ENCODE peak calls at places on chromosomes 12 and 14, in nine cellular contexts. X is transverse colon, J is ovary, A is mammary epithelial cell, H is neural crest cell, N is stomach, V is IMR-90, L is B cell, W is heart right ventricle. R is an unnamed sample.

GRCh38 chr14:44149597-44149996 is 357.5 kb downstream of the FSCB start:
- DNase-seq in X (no peak), J (no peak), A (peak), H (peak), N (no peak), V (no peak), L (no peak), W (no peak), R (peak)

GRCh38 chr14:102589761-102590290 is 2.6 kb upstream of the RCOR1 start:
- DNase-seq in X (no peak), J (peak), A (no peak), H (no peak), N (no peak), V (no peak), L (no peak), W (no peak), R (no peak)

GRCh38 chr12:112370156-112370555 is 12.1 kb downstream of the HECTD4 start:
- DNase-seq in X (no peak), J (no peak), A (no peak), H (no peak), N (no peak), V (peak), L (no peak), W (no peak), R (no peak)

GRCh38 chr14:53391631-53392030 is 238.5 kb upstream of the DDHD1 start:
- DNase-seq in X (no peak), J (no peak), A (peak), H (no peak), N (no peak), V (peak), L (no peak), W (no peak), R (peak)

GRCh38 chr14:33834956-33835655 is 115.8 kb downstream of the EGLN3 start:
- DNase-seq in X (no peak), J (no peak), A (no peak), H (no peak), N (no peak), V (no peak), L (no peak), W (no peak), R (no peak)

GRCh38 chr12:1306096-1306495 is 288.3 kb downstream of the FBXL14 start:
- DNase-seq in X (no peak), J (no peak), A (no peak), H (no peak), N (no peak), V (no peak), L (no peak), W (no peak), R (no peak)

GRCh38 chr14:99125616-99126431 is 146.2 kb downstream of the BCL11B start:
- DNase-seq in X (no peak), J (no peak), A (peak), H (no peak), N (peak), V (no peak), L (no peak), W (no peak), R (peak)

GRCh38 chr12:75990189-75990912 is 41.2 kb downstream of the PHLDA1 start:
- DNase-seq in X (no peak), J (no peak), A (no peak), H (no peak), N (no peak), V (peak), L (no peak), W (no peak), R (no peak)

GRCh38 chr12:118841588-118841987 is 139.8 kb upstream of the SRRM4 start:
- DNase-seq in X (no peak), J (no peak), A (no peak), H (peak), N (no peak), V (no peak), L (no peak), W (no peak), R (no peak)

GRCh38 chr12:12759234-12759915 is 26.1 kb upstream of the APOLD1 start:
- DNase-seq in X (no peak), J (no peak), A (no peak), H (no peak), N (no peak), V (no peak), L (no peak), W (no peak), R (no peak)

GRCh38 chr12:123671876-123672275 is 963 bp downstream of the TCTN2 start:
- DNase-seq in X (no peak), J (no peak), A (no peak), H (no peak), N (no peak), V (peak), L (no peak), W (no peak), R (no peak)

GRCh38 chr14:96754845-96755184 is 42.4 kb upstream of the VRK1 start:
- DNase-seq in X (no peak), J (no peak), A (no peak), H (no peak), N (no peak), V (no peak), L (no peak), W (no peak), R (no peak)

GRCh38 chr12:80551897-80552296 is 107.9 kb downstream of the PTPRQ start:
- DNase-seq in X (no peak), J (no peak), A (peak), H (no peak), N (no peak), V (peak), L (no peak), W (no peak), R (peak)

GRCh38 chr12:63862187-63863107 is 17.9 kb downstream of the SRGAP1 start:
- DNase-seq in X (peak), J (no peak), A (peak), H (no peak), N (peak), V (no peak), L (no peak), W (no peak), R (peak)

GRCh38 chr14:61608245-61609142 is 86.8 kb upstream of the HIF1A start:
- DNase-seq in X (no peak), J (no peak), A (no peak), H (no peak), N (no peak), V (peak), L (no peak), W (no peak), R (no peak)

GRCh38 chr14:33992274-33993050 is 41.6 kb upstream of the EGLN3 start:
- DNase-seq in X (no peak), J (no peak), A (peak), H (no peak), N (no peak), V (no peak), L (no peak), W (no peak), R (no peak)

GRCh38 chr12:6367065-6367968 is 8.0 kb downstream of the SCNN1A start:
- DNase-seq in X (no peak), J (no peak), A (no peak), H (no peak), N (no peak), V (peak), L (peak), W (no peak), R (no peak)

GRCh38 chr12:59164991-59165718 is 244.9 kb upstream of the LRIG3 start:
- DNase-seq in X (no peak), J (no peak), A (peak), H (no peak), N (no peak), V (peak), L (no peak), W (no peak), R (peak)

GRCh38 chr12:30975581-30975980 is 49.0 kb downstream of the TSPAN11 start:
- DNase-seq in X (no peak), J (no peak), A (no peak), H (no peak), N (no peak), V (no peak), L (no peak), W (peak), R (peak)

GRCh38 chr12:125050868-125051267 is 14.4 kb upstream of the AACS start:
- DNase-seq in X (no peak), J (no peak), A (no peak), H (no peak), N (no peak), V (no peak), L (no peak), W (no peak), R (no peak)

GRCh38 chr14:33950320-33951182 is at the start of gene EGLN3:
- DNase-seq in X (peak), J (peak), A (peak), H (peak), N (peak), V (peak), L (peak), W (peak), R (peak)

GRCh38 chr12:1132309-1132708 is 141.3 kb downstream of the ERC1 start:
- DNase-seq in X (no peak), J (no peak), A (no peak), H (no peak), N (no peak), V (no peak), L (no peak), W (no peak), R (no peak)

GRCh38 chr12:116931665-116932064 is 20.9 kb downstream of the FBXW8 start:
- DNase-seq in X (no peak), J (no peak), A (no peak), H (no peak), N (no peak), V (no peak), L (no peak), W (no peak), R (no peak)

GRCh38 chr12:108633081-108633533 is 587 bp downstream of the SELPLG start:
- DNase-seq in X (no peak), J (no peak), A (no peak), H (no peak), N (no peak), V (no peak), L (no peak), W (no peak), R (no peak)

GRCh38 chr12:108635997-108636808 is 2.5 kb upstream of the SELPLG start:
- DNase-seq in X (no peak), J (no peak), A (no peak), H (no peak), N (no peak), V (no peak), L (no peak), W (no peak), R (no peak)

GRCh38 chr12:108634225-108634795 is 616 bp upstream of the SELPLG start:
- DNase-seq in X (peak), J (no peak), A (no peak), H (no peak), N (peak), V (no peak), L (no peak), W (no peak), R (no peak)

GRCh38 chr12:108635201-108635996 is 1.7 kb upstream of the SELPLG start:
- DNase-seq in X (peak), J (no peak), A (no peak), H (no peak), N (no peak), V (peak), L (peak), W (no peak), R (no peak)

DNA sequence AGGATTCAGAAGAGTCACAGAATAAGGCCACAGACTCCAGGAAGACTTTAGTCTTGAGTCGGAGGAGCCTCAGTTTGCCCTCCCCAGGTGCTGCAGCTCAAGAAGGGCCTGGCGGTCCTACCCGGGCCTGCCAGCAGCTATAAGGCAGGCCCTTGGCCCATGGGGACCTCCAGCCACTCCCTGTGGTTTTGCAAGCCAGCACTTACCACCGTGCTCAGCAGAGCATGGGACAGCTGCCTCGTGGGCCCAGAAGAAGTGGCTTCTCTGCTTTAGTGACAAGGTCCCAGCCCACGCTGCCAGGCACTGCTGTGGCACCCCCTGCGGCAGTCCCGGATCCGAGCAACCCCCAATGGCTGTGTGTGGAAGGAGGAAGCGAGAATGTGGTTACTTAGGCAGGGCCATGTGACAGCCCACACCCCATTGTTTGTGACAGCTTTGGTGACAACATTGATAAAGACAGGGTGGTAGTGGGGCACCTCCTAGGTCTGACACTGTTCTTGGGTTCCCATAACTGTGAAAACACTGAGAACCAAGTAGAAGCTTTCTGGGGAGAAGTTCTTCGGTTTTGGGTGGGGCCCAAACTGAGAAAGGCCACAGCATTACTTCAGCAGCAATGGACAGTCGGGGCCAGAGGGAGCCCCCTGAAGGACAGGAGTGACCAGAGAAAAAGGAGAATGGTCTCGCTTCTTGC is at the start of gene SELPLG:
- DNase-seq in X (peak), J (no peak), A (no peak), H (no peak), N (peak), V (no peak), L (peak), W (peak), R (no peak)
- TF ChIP-seq CTCF in X (no peak), J (no peak), A (no peak), H (no peak), N (no peak), V (no peak), L (peak), W (no peak), R (no peak)

GRCh38 chr14:22918809-22919600 is at the start of gene RBM23:
- DNase-seq in X (peak), J (peak), A (peak), H (peak), N (peak), V (peak), L (peak), W (peak), R (peak)
- TF ChIP-seq CTCF in X (no peak), J (no peak), A (no peak), H (no peak), N (no peak), V (no peak), L (no peak), W (no peak), R (no peak)

DNA sequence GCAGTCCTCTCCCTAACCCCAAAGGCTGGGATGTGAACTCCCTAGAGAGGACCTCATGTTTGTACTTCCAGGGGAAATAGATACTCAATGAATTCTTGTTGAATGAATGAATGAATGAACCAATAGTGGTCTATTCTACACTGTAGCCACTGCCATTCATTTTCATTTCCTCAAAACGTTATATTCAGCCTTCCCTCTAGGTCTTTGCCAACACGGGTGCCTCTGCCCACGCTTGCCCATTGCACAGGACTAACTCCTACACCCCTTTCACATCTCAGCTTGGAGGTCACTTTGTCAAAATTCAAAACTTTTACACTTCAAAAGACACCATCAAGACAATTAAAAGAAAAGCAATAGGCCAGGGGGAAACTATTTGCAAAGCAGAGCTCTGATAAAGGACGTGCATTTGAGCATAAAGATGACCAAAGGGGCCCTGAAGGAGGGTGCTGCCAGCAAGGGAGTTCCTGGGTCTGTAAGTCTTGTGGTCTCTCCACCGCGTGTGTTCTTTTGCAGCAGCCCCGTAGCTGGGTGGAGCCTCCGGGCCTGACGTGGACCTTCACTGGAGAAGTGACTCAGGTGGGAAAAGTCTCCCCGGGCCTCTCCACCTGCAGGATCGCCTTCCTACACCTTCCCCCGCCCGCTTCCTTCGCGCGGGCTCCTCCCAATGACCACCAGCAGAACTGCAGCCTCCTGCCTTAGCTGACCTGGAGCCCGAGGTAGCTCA is 31.5 kb downstream of the TMEM63C start:
- DNase-seq in X (peak), J (no peak), A (peak), H (peak), N (peak), V (no peak), L (peak), W (no peak), R (peak)
- TF ChIP-seq CTCF in X (peak), J (no peak), A (peak), H (peak), N (no peak), V (peak), L (peak), W (peak), R (peak)

DNA sequence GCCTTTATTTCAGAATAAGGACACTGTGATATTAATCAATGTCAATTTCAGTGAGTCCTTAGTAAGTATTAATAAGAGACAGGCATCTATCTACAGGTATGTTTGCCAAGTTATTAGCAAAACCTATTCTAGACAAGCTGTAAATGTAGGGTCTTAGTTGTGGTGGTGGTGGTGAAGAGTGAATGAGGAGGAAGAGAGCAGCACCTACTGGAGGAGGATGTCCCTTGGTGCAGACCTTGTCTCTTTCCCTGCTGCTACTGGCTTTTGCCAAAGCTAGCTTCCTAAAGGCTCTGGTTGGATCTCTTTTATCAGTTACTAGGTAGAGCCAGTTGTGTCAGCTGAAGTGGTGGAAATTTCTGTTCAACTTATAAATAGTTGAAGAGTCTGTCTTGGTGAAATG is 304.8 kb upstream of the ATP2B1 start:
- DNase-seq in X (no peak), J (no peak), A (no peak), H (no peak), N (no peak), V (peak), L (peak), W (no peak), R (no peak)
- TF ChIP-seq CTCF in X (peak), J (no peak), A (peak), H (no peak), N (peak), V (peak), L (peak), W (no peak), R (no peak)

GRCh38 chr12:19506497-19506896 is 67.2 kb downstream of the AEBP2 start:
- DNase-seq in X (no peak), J (no peak), A (peak), H (no peak), N (no peak), V (no peak), L (no peak), W (no peak), R (no peak)

GRCh38 chr12:19507823-19508222 is 68.5 kb downstream of the AEBP2 start:
- DNase-seq in X (no peak), J (no peak), A (peak), H (no peak), N (no peak), V (peak), L (no peak), W (no peak), R (peak)
- TF ChIP-seq CTCF in X (no peak), J (peak), A (peak), H (no peak), N (no peak), V (peak), L (no peak), W (peak), R (peak)

GRCh38 chr12:26919216-26919555 is 18.6 kb downstream of the INTS13 start:
- DNase-seq in X (no peak), J (no peak), A (no peak), H (peak), N (no peak), V (no peak), L (no peak), W (no peak), R (no peak)

GRCh38 chr12:26921886-26922285 is 15.9 kb downstream of the INTS13 start:
- DNase-seq in X (no peak), J (no peak), A (no peak), H (no peak), N (no peak), V (no peak), L (no peak), W (no peak), R (no peak)

DNA sequence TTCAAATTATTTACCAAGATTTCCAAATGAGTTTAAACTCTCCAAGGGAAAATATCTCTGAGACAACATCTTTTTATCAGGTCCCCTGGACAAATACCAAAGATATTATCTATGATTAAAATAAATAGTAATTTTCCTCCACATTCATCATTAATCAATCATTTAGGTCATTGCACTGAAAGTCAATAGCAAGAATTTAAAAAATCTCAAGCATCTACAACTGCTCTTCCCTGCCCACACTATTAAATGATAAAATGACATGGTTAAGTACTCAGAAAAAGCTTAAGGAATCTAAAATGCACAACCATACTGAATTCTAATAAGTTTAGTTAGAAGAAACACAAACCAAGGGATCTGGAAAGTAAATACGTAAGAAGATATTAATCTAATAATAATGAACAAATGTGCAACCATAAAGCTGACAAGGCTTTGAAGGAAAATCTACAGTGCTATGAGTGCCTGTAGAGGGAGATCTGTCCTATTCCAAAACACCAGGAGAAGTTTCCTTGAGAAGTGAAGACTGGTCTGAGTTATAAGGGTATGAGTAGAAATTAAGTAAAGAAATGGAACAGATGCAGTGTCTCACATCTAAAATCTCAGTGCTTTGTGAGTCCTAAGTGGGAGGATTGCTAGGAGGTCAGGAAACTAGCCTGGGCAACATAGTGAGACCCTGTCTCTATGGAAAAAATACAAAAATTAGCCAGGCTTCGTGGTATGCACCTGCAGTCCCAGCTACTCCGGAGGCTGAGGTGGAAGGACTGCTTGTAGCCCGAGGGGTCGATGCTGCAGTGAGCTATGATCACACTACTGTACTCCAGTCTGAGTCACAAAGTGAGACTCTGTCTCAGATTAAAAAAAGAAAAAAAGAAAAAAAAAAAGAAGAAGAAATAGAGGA is 19.2 kb downstream of the INTS13 start:
- DNase-seq in X (no peak), J (no peak), A (no peak), H (peak), N (no peak), V (peak), L (no peak), W (no peak), R (no peak)
- TF ChIP-seq CTCF in X (no peak), J (no peak), A (no peak), H (no peak), N (no peak), V (peak), L (no peak), W (no peak), R (no peak)

R was measured in MCF 10A.